ENCODE peak calls at places on chromosome 16, in four cellular contexts. H is GM23338; C is AG09319; V is CD4-positive, alpha-beta T cell. X is an unnamed sample.

GRCh38 chr16:3509470-3509928 is 8.7 kb downstream of the CLUAP1 start:
- DNase-seq in H (no peak), C (no peak), V (peak), X (no peak)

GRCh38 chr16:19513377-19514053 is 8.4 kb downstream of the GDE1 start:
- DNase-seq in H (no peak), C (no peak), V (no peak), X (no peak)

GRCh38 chr16:87201052-87201451 is 116.1 kb downstream of the C16orf95 start:
- DNase-seq in H (no peak), C (peak), V (no peak), X (peak)

GRCh38 chr16:57859331-57859730 is 57.0 kb upstream of the KIFC3 start:
- DNase-seq in H (peak), C (no peak), V (no peak), X (peak)

GRCh38 chr16:70703041-70703834 is 17.4 kb upstream of the MTSS2 start:
- DNase-seq in H (peak), C (peak), V (no peak), X (peak)

GRCh38 chr16:50509521-50510341 is 38.5 kb upstream of the NKD1 start:
- DNase-seq in H (peak), C (no peak), V (peak), X (peak)

GRCh38 chr16:457732-458400 is 32.4 kb downstream of the RAB11FIP3 start:
- DNase-seq in H (peak), C (no peak), V (no peak), X (peak)

GRCh38 chr16:80875616-80876015 is 71.2 kb upstream of the CDYL2 start:
- DNase-seq in H (no peak), C (no peak), V (no peak), X (no peak)

GRCh38 chr16:50594332-50595260 is 46.4 kb downstream of the NKD1 start:
- DNase-seq in H (no peak), C (no peak), V (no peak), X (no peak)

GRCh38 chr16:86018487-86018886 is 119.5 kb downstream of the IRF8 start:
- DNase-seq in H (no peak), C (no peak), V (no peak), X (no peak)

GRCh38 chr16:54287018-54287757 is 601 bp upstream of the IRX3 start:
- DNase-seq in H (peak), C (no peak), V (no peak), X (no peak)

GRCh38 chr16:17831330-17831729 is 360.6 kb upstream of the XYLT1 start:
- DNase-seq in H (peak), C (no peak), V (no peak), X (no peak)

GRCh38 chr16:30131869-30132475 is 9.0 kb upstream of the MAPK3 start:
- DNase-seq in H (no peak), C (no peak), V (no peak), X (peak)

GRCh38 chr16:28981517-28981916 is 3.3 kb upstream of the LAT start:
- DNase-seq in H (peak), C (no peak), V (no peak), X (no peak)

GRCh38 chr16:26709175-26709574 is 357.6 kb upstream of the C16orf82 start:
- DNase-seq in H (peak), C (no peak), V (no peak), X (no peak)

GRCh38 chr16:89004209-89004831 is 27.3 kb upstream of the CBFA2T3 start:
- DNase-seq in H (no peak), C (no peak), V (no peak), X (peak)

GRCh38 chr16:75273054-75273925 is 21.9 kb upstream of the BCAR1 start:
- DNase-seq in H (no peak), C (no peak), V (no peak), X (no peak)

GRCh38 chr16:48335961-48336360 is 49.3 kb downstream of the SIAH1 start:
- DNase-seq in H (peak), C (no peak), V (no peak), X (peak)

GRCh38 chr16:2365895-2366294 is 25.4 kb upstream of the ABCA3 start:
- DNase-seq in H (no peak), C (peak), V (no peak), X (peak)

GRCh38 chr16:59848314-59848713 is 1114.2 kb upstream of the GOT2 start:
- DNase-seq in H (no peak), C (peak), V (no peak), X (no peak)

GRCh38 chr16:79403534-79403933 is 197.0 kb downstream of the MAF start:
- DNase-seq in H (no peak), C (no peak), V (no peak), X (no peak)

GRCh38 chr16:79411805-79412204 is 188.7 kb downstream of the MAF start:
- DNase-seq in H (no peak), C (no peak), V (no peak), X (no peak)

GRCh38 chr16:79409970-79410369 is 190.6 kb downstream of the MAF start:
- DNase-seq in H (no peak), C (no peak), V (no peak), X (no peak)

GRCh38 chr16:79411357-79411756 is 189.2 kb downstream of the MAF start:
- DNase-seq in H (no peak), C (no peak), V (no peak), X (no peak)

GRCh38 chr16:79408355-79408754 is 192.2 kb downstream of the MAF start:
- DNase-seq in H (no peak), C (no peak), V (no peak), X (no peak)
- TF ChIP-seq CTCF in H (no peak), C (no peak), V (no peak), X (no peak)

GRCh38 chr16:65148804-65149203 is 26.9 kb upstream of the CDH11 start:
- DNase-seq in H (no peak), C (no peak), V (no peak), X (no peak)

GRCh38 chr16:65154321-65154720 is 32.5 kb upstream of the CDH11 start:
- DNase-seq in H (peak), C (no peak), V (no peak), X (peak)

GRCh38 chr16:65153365-65154105 is 31.7 kb upstream of the CDH11 start:
- DNase-seq in H (peak), C (no peak), V (no peak), X (no peak)
- TF ChIP-seq CTCF in H (no peak), C (no peak), V (no peak), X (no peak)

DNA sequence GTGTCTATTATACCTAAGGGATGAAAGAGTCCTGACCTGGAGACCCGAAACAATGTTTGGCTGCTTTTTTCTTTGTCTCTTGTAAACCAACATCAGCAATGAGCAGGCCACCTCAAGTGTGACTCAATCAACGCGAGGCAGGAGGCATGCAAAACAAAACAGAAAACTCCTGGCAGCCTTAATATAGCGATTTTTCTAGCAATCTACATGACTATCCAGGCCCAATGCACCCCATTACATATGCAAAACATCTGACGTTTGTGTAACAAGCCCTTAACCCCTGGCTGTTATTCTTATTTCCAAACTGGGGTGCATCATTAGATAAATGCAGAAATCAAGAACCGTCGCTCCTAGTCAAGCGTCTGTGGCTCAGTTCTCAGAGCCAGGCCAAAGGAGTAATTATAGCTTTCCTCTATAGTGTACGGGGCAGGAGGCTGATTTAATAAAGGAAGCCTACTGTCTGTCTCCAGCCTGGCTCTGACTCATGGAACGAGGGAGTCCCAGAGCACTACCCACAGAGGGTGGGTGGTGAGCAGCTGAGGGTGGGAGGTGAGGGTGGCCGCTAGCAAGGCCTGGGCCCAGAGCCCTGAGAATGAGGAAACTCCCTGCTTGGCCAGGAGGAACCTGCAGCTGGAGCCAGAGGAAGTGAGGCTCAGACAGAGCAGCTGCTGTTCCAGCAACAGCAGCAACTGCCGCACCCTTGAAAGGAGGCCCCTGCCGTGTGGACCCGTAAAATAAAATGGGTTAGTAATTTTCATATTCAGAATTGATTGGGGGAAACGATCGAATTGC is 43.9 kb downstream of the CHD9 start:
- DNase-seq in H (peak), C (no peak), V (peak), X (peak)
- TF ChIP-seq CTCF in H (no peak), C (no peak), V (no peak), X (no peak)

DNA sequence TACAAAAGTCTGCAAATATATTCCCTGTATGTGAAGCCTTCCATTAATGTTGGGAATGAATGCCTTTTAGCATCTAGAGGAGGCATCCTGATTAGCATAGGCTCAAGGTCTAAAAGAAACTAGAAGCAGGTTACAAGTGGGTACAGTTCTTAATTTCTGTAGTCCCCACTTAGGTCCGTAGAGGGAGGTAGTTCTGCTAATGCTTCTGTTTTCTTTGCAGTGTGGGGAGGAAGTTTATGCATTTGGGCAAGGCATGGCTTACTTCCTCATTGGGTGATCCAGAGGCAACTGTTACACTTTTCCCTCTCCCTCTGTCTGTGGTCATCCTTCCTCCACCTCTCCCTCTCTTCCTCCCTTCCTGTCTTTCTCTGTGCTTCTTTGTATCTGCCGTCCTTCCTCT is 108.4 kb upstream of the ZKSCAN2 start:
- DNase-seq in H (peak), C (no peak), V (no peak), X (no peak)
- TF ChIP-seq CTCF in H (peak), C (no peak), V (no peak), X (no peak)

X was measured in cardiac muscle cell.